ENCODE peak calls at places on chromosome 6, in eight cellular contexts. One of them, this sample, is unnamed. For H3K9me3, the result is how much of the 10 kb centered on the place peaks cover.

GRCh38 chr6:106908386-106908840 is 66.1 kb downstream of the CD24 start:
- DNase-seq in IMR-90: no peak
- DNase-seq in cardiac muscle cell: no peak
- DNase-seq in ovary: no peak
- DNase-seq in Panc1: no peak
- DNase-seq in A549: no peak
- DNase-seq in HepG2: no peak
- DNase-seq in psoas muscle: no peak
- DNase-seq in this sample: no peak

GRCh38 chr6:147784371-147784770 is 275.9 kb downstream of the SAMD5 start:
- DNase-seq in IMR-90: no peak
- DNase-seq in cardiac muscle cell: no peak
- DNase-seq in ovary: no peak
- DNase-seq in Panc1: no peak
- DNase-seq in A549: no peak
- DNase-seq in HepG2: no peak
- DNase-seq in psoas muscle: no peak
- DNase-seq in this sample: no peak

GRCh38 chr6:110329348-110329728 is 28.8 kb downstream of the METTL24 start:
- DNase-seq in IMR-90: peak
- DNase-seq in cardiac muscle cell: peak
- DNase-seq in ovary: peak
- DNase-seq in Panc1: no peak
- DNase-seq in A549: no peak
- DNase-seq in HepG2: no peak
- DNase-seq in psoas muscle: no peak
- DNase-seq in this sample: no peak

GRCh38 chr6:137817219-137817618 is 49.8 kb upstream of the TNFAIP3 start:
- DNase-seq in IMR-90: no peak
- DNase-seq in cardiac muscle cell: no peak
- DNase-seq in ovary: no peak
- DNase-seq in Panc1: no peak
- DNase-seq in A549: no peak
- DNase-seq in HepG2: no peak
- DNase-seq in psoas muscle: no peak
- DNase-seq in this sample: no peak

GRCh38 chr6:129890164-129890563 is 29.0 kb upstream of the TMEM244 start:
- DNase-seq in IMR-90: peak
- DNase-seq in cardiac muscle cell: no peak
- DNase-seq in ovary: no peak
- DNase-seq in Panc1: no peak
- DNase-seq in A549: no peak
- DNase-seq in HepG2: no peak
- DNase-seq in psoas muscle: no peak
- DNase-seq in this sample: no peak

GRCh38 chr6:42555477-42556457 is 8.1 kb upstream of the UBR2 start:
- DNase-seq in IMR-90: peak
- DNase-seq in cardiac muscle cell: peak
- DNase-seq in ovary: no peak
- DNase-seq in Panc1: no peak
- DNase-seq in A549: no peak
- DNase-seq in HepG2: peak
- DNase-seq in psoas muscle: no peak
- DNase-seq in this sample: no peak

GRCh38 chr6:134080171-134080795 is 27.9 kb upstream of the SLC2A12 start:
- DNase-seq in IMR-90: no peak
- DNase-seq in cardiac muscle cell: no peak
- DNase-seq in ovary: no peak
- DNase-seq in Panc1: no peak
- DNase-seq in A549: no peak
- DNase-seq in HepG2: no peak
- DNase-seq in psoas muscle: no peak
- DNase-seq in this sample: no peak

GRCh38 chr6:22236626-22237414 is 60.0 kb downstream of the PRL start:
- DNase-seq in IMR-90: peak
- DNase-seq in cardiac muscle cell: peak
- DNase-seq in ovary: no peak
- DNase-seq in Panc1: no peak
- DNase-seq in A549: peak
- DNase-seq in HepG2: no peak
- DNase-seq in psoas muscle: peak
- DNase-seq in this sample: no peak

GRCh38 chr6:37615564-37616340 is 81.9 kb downstream of the MDGA1 start:
- DNase-seq in IMR-90: no peak
- DNase-seq in cardiac muscle cell: peak
- DNase-seq in ovary: no peak
- DNase-seq in Panc1: no peak
- DNase-seq in A549: no peak
- DNase-seq in HepG2: no peak
- DNase-seq in psoas muscle: no peak
- DNase-seq in this sample: no peak

GRCh38 chr6:36713846-36714245 is 16.2 kb downstream of the RAB44 start:
- DNase-seq in IMR-90: no peak
- DNase-seq in cardiac muscle cell: no peak
- DNase-seq in ovary: no peak
- DNase-seq in Panc1: no peak
- DNase-seq in A549: no peak
- DNase-seq in HepG2: no peak
- DNase-seq in psoas muscle: no peak
- DNase-seq in this sample: no peak

GRCh38 chr6:56101141-56101553 is 146.2 kb downstream of the COL21A1 start:
- DNase-seq in IMR-90: peak
- DNase-seq in cardiac muscle cell: peak
- DNase-seq in ovary: no peak
- DNase-seq in Panc1: peak
- DNase-seq in A549: peak
- DNase-seq in HepG2: peak
- DNase-seq in psoas muscle: no peak
- DNase-seq in this sample: no peak

GRCh38 chr6:32954983-32955802 is 2.3 kb upstream of the HLA-DMA start:
- DNase-seq in IMR-90: peak
- DNase-seq in cardiac muscle cell: peak
- DNase-seq in ovary: no peak
- DNase-seq in Panc1: no peak
- DNase-seq in A549: no peak
- DNase-seq in HepG2: peak
- DNase-seq in psoas muscle: no peak
- DNase-seq in this sample: no peak

DNA sequence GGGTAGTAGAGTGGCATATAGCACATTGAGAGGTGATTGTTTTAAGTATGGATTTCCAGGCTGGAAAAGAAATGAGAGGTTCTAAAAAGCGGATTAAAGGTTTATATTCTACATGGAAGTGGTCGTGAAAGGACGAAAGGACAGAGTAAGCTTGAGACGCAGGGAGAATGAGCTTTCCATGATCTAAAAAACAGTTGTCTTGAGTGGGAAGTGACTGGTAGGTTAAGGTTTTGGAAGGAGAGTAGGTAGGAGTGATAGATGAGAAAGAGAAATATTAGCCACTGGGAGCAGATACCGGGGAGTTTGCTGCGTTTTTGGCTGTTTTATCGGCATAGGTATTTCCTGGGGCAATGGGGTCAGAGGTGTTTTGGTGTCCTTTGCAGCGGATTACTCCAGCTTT is 750.6 kb upstream of the ADGRB3 start:
- DNase-seq in IMR-90: no peak
- DNase-seq in cardiac muscle cell: no peak
- DNase-seq in ovary: no peak
- DNase-seq in Panc1: no peak
- DNase-seq in A549: no peak
- DNase-seq in HepG2: no peak
- DNase-seq in psoas muscle: no peak
- DNase-seq in this sample: no peak
- H3K9me3 ChIP-seq in IMR-90: under half
- H3K9me3 ChIP-seq in cardiac muscle cell: under half
- H3K9me3 ChIP-seq in ovary: under half
- H3K9me3 ChIP-seq in Panc1: under half
- H3K9me3 ChIP-seq in A549: under half
- H3K9me3 ChIP-seq in HepG2: half or more
- H3K9me3 ChIP-seq in psoas muscle: under half
- H3K9me3 ChIP-seq in this sample: under half

DNA sequence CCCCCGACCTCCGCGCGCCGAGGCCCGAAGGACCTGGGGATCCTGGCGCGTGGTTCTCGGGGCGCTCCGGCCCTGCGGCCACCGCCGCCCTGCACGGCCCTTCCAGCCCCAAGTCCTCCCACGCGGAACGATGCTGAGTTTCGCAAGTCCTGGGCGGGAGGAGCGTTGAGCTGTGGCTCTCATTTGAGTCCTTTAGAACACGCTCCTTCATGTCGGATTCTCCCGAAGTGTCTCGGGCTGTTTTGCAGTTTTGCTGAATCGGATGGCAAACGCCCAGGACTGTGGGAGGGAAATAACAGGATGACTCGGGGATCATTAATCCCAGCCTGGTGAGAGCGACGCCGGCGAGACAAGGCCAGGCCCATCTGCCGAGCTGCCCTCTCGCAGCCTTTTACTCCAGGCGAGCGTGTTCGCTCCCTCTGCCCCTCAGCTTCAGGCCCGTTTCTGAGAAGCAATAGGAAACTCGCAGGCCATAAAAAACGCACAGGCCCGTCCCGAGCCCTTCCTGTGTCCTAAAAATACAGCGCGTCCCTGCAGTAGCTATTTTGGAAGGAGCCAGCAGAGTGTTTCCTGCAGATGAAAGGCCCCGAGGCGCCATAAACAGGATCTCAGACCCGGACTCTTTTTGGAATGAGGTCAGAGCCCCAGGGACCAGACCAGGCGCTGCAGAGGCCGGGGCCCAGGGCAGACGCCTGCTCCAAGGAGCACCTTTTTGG is 153.5 kb downstream of the DLL1 start:
- DNase-seq in IMR-90: no peak
- DNase-seq in cardiac muscle cell: no peak
- DNase-seq in ovary: peak
- DNase-seq in Panc1: no peak
- DNase-seq in A549: no peak
- DNase-seq in HepG2: no peak
- DNase-seq in psoas muscle: no peak
- DNase-seq in this sample: no peak
- H3K9me3 ChIP-seq in IMR-90: under half
- H3K9me3 ChIP-seq in cardiac muscle cell: under half
- H3K9me3 ChIP-seq in ovary: under half
- H3K9me3 ChIP-seq in Panc1: under half
- H3K9me3 ChIP-seq in A549: under half
- H3K9me3 ChIP-seq in HepG2: under half
- H3K9me3 ChIP-seq in psoas muscle: under half
- H3K9me3 ChIP-seq in this sample: under half

GRCh38 chr6:158347335-158347734 is 35.1 kb downstream of the TULP4 start:
- DNase-seq in IMR-90: no peak
- DNase-seq in cardiac muscle cell: no peak
- DNase-seq in ovary: no peak
- DNase-seq in Panc1: no peak
- DNase-seq in A549: no peak
- DNase-seq in HepG2: no peak
- DNase-seq in psoas muscle: no peak
- DNase-seq in this sample: no peak

GRCh38 chr6:158340252-158340651 is 28.0 kb downstream of the TULP4 start:
- DNase-seq in IMR-90: no peak
- DNase-seq in cardiac muscle cell: no peak
- DNase-seq in ovary: no peak
- DNase-seq in Panc1: no peak
- DNase-seq in A549: no peak
- DNase-seq in HepG2: no peak
- DNase-seq in psoas muscle: no peak
- DNase-seq in this sample: no peak

GRCh38 chr6:158344534-158344933 is 32.3 kb downstream of the TULP4 start:
- DNase-seq in IMR-90: no peak
- DNase-seq in cardiac muscle cell: no peak
- DNase-seq in ovary: no peak
- DNase-seq in Panc1: no peak
- DNase-seq in A549: no peak
- DNase-seq in HepG2: no peak
- DNase-seq in psoas muscle: no peak
- DNase-seq in this sample: no peak
- H3K9me3 ChIP-seq in IMR-90: under half
- H3K9me3 ChIP-seq in cardiac muscle cell: under half
- H3K9me3 ChIP-seq in ovary: under half
- H3K9me3 ChIP-seq in Panc1: under half
- H3K9me3 ChIP-seq in A549: under half
- H3K9me3 ChIP-seq in HepG2: under half
- H3K9me3 ChIP-seq in psoas muscle: under half
- H3K9me3 ChIP-seq in this sample: under half

DNA sequence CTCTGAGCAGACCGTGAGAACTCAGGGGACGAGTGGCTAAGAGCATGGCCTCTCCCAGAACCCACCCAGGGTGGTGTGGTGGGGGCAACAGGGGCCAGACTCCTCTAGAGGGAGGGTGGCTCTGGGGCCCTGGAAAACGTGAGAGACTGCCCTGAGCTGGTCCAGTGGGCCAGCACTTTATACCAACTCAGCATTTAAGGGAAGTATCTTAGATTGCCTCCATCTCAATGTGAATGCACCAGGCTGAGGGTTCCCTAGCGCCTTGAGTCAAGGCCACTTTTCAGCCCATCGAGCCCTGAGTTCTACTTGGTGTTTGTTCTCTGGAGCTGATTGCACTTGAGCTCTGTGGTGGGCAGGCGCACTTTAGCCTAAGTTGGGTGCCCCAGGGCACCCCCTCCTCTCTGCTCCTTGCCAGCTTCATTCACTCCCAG is 42.0 kb upstream of the IRF4 start:
- DNase-seq in IMR-90: no peak
- DNase-seq in cardiac muscle cell: no peak
- DNase-seq in ovary: no peak
- DNase-seq in Panc1: no peak
- DNase-seq in A549: no peak
- DNase-seq in HepG2: no peak
- DNase-seq in psoas muscle: no peak
- DNase-seq in this sample: no peak
- H3K9me3 ChIP-seq in IMR-90: under half
- H3K9me3 ChIP-seq in cardiac muscle cell: under half
- H3K9me3 ChIP-seq in ovary: under half
- H3K9me3 ChIP-seq in Panc1: under half
- H3K9me3 ChIP-seq in A549: under half
- H3K9me3 ChIP-seq in HepG2: under half
- H3K9me3 ChIP-seq in psoas muscle: under half
- H3K9me3 ChIP-seq in this sample: under half

GRCh38 chr6:105667061-105667460 is 264.2 kb upstream of the PREP start:
- DNase-seq in IMR-90: no peak
- DNase-seq in cardiac muscle cell: no peak
- DNase-seq in ovary: no peak
- DNase-seq in Panc1: no peak
- DNase-seq in A549: no peak
- DNase-seq in HepG2: no peak
- DNase-seq in psoas muscle: no peak
- DNase-seq in this sample: no peak

GRCh38 chr6:105669232-105669631 is 266.4 kb upstream of the PREP start:
- DNase-seq in IMR-90: no peak
- DNase-seq in cardiac muscle cell: no peak
- DNase-seq in ovary: no peak
- DNase-seq in Panc1: no peak
- DNase-seq in A549: no peak
- DNase-seq in HepG2: no peak
- DNase-seq in psoas muscle: no peak
- DNase-seq in this sample: no peak
- H3K9me3 ChIP-seq in IMR-90: under half
- H3K9me3 ChIP-seq in cardiac muscle cell: under half
- H3K9me3 ChIP-seq in ovary: under half
- H3K9me3 ChIP-seq in Panc1: under half
- H3K9me3 ChIP-seq in A549: under half
- H3K9me3 ChIP-seq in HepG2: under half
- H3K9me3 ChIP-seq in psoas muscle: under half
- H3K9me3 ChIP-seq in this sample: under half

GRCh38 chr6:169896826-169897456 is 145.5 kb downstream of the ERMARD start:
- DNase-seq in IMR-90: no peak
- DNase-seq in cardiac muscle cell: no peak
- DNase-seq in ovary: peak
- DNase-seq in Panc1: no peak
- DNase-seq in A549: no peak
- DNase-seq in HepG2: no peak
- DNase-seq in psoas muscle: no peak
- DNase-seq in this sample: no peak
- H3K9me3 ChIP-seq in IMR-90: under half
- H3K9me3 ChIP-seq in cardiac muscle cell: under half
- H3K9me3 ChIP-seq in ovary: under half
- H3K9me3 ChIP-seq in Panc1: under half
- H3K9me3 ChIP-seq in A549: under half
- H3K9me3 ChIP-seq in HepG2: under half
- H3K9me3 ChIP-seq in psoas muscle: under half
- H3K9me3 ChIP-seq in this sample: under half